ENCODE peak calls at places on chromosomes 16 and 17, in four cellular contexts. D, K, R and Q are unnamed samples.

GRCh38 chr16:51888021-51888420 is 658.9 kb downstream of the TOX3 start:
- DNase-seq in D (no peak), R (no peak), K (no peak), Q (no peak)

GRCh38 chr16:68470461-68471150 is 22.3 kb upstream of the SMPD3 start:
- DNase-seq in D (no peak), R (no peak), K (no peak), Q (no peak)

GRCh38 chr17:49748791-49749190 is 15.1 kb downstream of the FAM117A start:
- DNase-seq in D (no peak), R (no peak), K (no peak), Q (no peak)

GRCh38 chr16:3027983-3028715 is 4.3 kb downstream of the THOC6 start:
- DNase-seq in K (peak; percentile 95), R (peak; percentile 62), D (peak; percentile 79), Q (peak; percentile 70)

GRCh38 chr17:56260421-56260820 is 107.1 kb downstream of the ANKFN1 start:
- DNase-seq in D (no peak), R (no peak), K (no peak), Q (no peak)

GRCh38 chr17:77400445-77400870 is 259.7 kb downstream of the SEC14L1 start:
- DNase-seq in D (no peak), K (peak; percentile 63), R (no peak), Q (peak; percentile 58)

GRCh38 chr16:31455601-31456314 is 3.5 kb upstream of the ARMC5 start:
- DNase-seq in K (peak; percentile 39), R (no peak), D (no peak), Q (peak; percentile 24)

GRCh38 chr17:50087246-50087911 is 7.8 kb upstream of the PDK2 start:
- DNase-seq in R (peak; percentile 57), D (peak; percentile 93), K (peak; percentile 86), Q (peak; percentile 64)

GRCh38 chr16:89168381-89169189 is 3.0 kb upstream of the CDH15 start:
- DNase-seq in K (no peak), R (no peak), D (no peak), Q (no peak)

GRCh38 chr17:61570118-61570517 is 20.9 kb downstream of the NACA2 start:
- DNase-seq in D (no peak), R (peak; percentile 68), K (no peak), Q (peak; percentile 17)

GRCh38 chr17:22463110-22463850 is 771.0 kb downstream of the KCNJ18 start:
- DNase-seq in D (no peak), K (no peak), R (no peak), Q (no peak)

GRCh38 chr17:82095777-82096708 is 2.0 kb downstream of the FASN start:
- DNase-seq in D (no peak), K (no peak), R (no peak), Q (no peak)

GRCh38 chr16:14672403-14672971 is 21.6 kb downstream of the PLA2G10 start:
- DNase-seq in K (peak; percentile 39), R (no peak), D (no peak), Q (no peak)

GRCh38 chr17:2057714-2058520 is 3.0 kb downstream of the HIC1 start:
- DNase-seq in K (no peak), D (no peak), R (no peak), Q (no peak)

GRCh38 chr17:54901230-54901847 is 687 bp downstream of the TOM1L1 start:
- DNase-seq in K (peak; percentile 21), R (peak; percentile 48), D (peak; percentile 57), Q (no peak)

GRCh38 chr16:68539704-68540370 is 746 bp downstream of the ZFP90 start:
- DNase-seq in D (no peak), R (no peak), K (no peak), Q (peak; percentile 19)

GRCh38 chr16:86050111-86050510 is 151.1 kb downstream of the IRF8 start:
- DNase-seq in R (no peak), D (no peak), K (no peak), Q (no peak)

GRCh38 chr17:63546308-63547082 is 3.8 kb upstream of the DCAF7 start:
- DNase-seq in R (no peak), D (no peak), K (no peak), Q (no peak)

GRCh38 chr16:57474671-57475661 is 11.3 kb downstream of the DOK4 start:
- DNase-seq in D (no peak), K (no peak), R (no peak), Q (no peak)

GRCh38 chr17:57900991-57901743 is 51.3 kb upstream of the MRPS23 start:
- DNase-seq in R (no peak), D (no peak), K (no peak), Q (no peak)

GRCh38 chr17:13864551-13864950 is 204.8 kb upstream of the COX10 start:
- DNase-seq in R (no peak), D (no peak), K (no peak), Q (no peak)

GRCh38 chr16:83473109-83473508 is 334.7 kb upstream of the HSBP1 start:
- DNase-seq in R (no peak), K (no peak), D (no peak), Q (no peak)

GRCh38 chr17:82696916-82697807 is 1.3 kb downstream of the RAB40B start:
- DNase-seq in D (no peak), R (no peak), K (no peak), Q (no peak)

GRCh38 chr17:27382025-27382424 is 74.2 kb upstream of the KSR1 start:
- DNase-seq in D (no peak), K (no peak), R (no peak), Q (no peak)

GRCh38 chr17:49456172-49456965 is 38.7 kb upstream of the NGFR start:
- DNase-seq in K (no peak), D (no peak), R (no peak), Q (no peak)

GRCh38 chr17:18040287-18040858 is 1.2 kb downstream of the GID4 start:
- DNase-seq in K (peak; percentile 30), R (no peak), D (no peak), Q (no peak)

GRCh38 chr17:15334266-15334665 is 7.1 kb downstream of the TEKT3 start:
- DNase-seq in R (no peak), D (peak; percentile 30), K (no peak), Q (no peak)

GRCh38 chr17:4004517-4005295 is 40.5 kb upstream of the ATP2A3 start:
- DNase-seq in K (peak; percentile 80), R (peak; percentile 6), D (peak; percentile 81), Q (peak; percentile 49)

GRCh38 chr16:87963400-87963799 is 12.2 kb downstream of the BANP start:
- DNase-seq in K (no peak), D (no peak), R (no peak), Q (peak; percentile 93)
- TF ChIP-seq MAX in K (no peak), D (no peak), R (no peak), Q (no peak)

GRCh38 chr16:48602357-48603014 is 7.5 kb downstream of the N4BP1 start:
- DNase-seq in D (no peak), R (no peak), K (no peak), Q (no peak)

GRCh38 chr16:48607056-48607825 is 2.7 kb downstream of the N4BP1 start:
- DNase-seq in D (no peak), R (no peak), K (no peak), Q (no peak)

GRCh38 chr16:48608452-48608851 is 1.5 kb downstream of the N4BP1 start:
- DNase-seq in K (no peak), R (no peak), D (no peak), Q (no peak)

GRCh38 chr16:48603647-48604376 is 6.2 kb downstream of the N4BP1 start:
- DNase-seq in K (no peak), D (no peak), R (no peak), Q (no peak)

DNA sequence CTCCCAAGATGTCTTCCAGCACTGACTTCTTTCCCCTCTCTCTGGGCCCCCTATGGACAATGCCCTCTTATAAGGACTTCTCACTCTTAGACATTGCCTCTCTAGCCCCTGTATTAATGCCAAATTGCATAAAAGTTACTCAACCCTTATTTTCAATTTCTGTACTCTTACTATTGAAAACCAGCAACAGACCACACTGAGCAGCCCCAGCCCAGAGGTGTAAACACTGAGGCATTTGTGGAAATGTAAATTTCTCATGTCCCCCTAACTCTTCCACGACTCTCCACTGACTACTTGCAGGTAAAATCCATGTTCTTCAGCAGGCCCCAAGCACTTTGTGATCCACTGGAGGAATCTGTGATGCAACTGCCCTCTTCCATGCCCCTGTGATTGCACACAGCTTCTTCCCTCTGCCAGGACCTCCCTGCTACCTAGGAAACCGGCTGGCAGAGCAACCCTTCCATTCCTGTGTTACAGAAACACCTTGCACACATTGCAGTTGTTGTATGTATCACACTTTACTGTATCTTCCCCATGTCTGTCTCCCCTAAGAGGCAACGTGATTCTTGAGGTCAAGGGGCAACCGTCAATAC is 4.4 kb downstream of the N4BP1 start:
- DNase-seq in D (no peak), K (no peak), R (no peak), Q (no peak)
- TF ChIP-seq MAX in D (no peak), K (no peak), R (no peak), Q (no peak)

GRCh38 chr16:67277999-67278772 is 1.1 kb upstream of the PLEKHG4 start:
- DNase-seq in D (peak; percentile 18), K (no peak), R (no peak), Q (peak; percentile 69)

GRCh38 chr16:67279296-67280089 is at the start of gene PLEKHG4:
- DNase-seq in K (peak; percentile 96), R (peak; percentile 52), D (peak; percentile 93), Q (peak; percentile 71)

GRCh38 chr16:67278773-67279295 is 498 bp upstream of the PLEKHG4 start:
- DNase-seq in D (peak; percentile 89), K (peak; percentile 81), R (no peak), Q (no peak)

GRCh38 chr16:67280090-67281015 is 1.0 kb downstream of the PLEKHG4 start:
- DNase-seq in D (no peak), R (no peak), K (no peak), Q (no peak)

DNA sequence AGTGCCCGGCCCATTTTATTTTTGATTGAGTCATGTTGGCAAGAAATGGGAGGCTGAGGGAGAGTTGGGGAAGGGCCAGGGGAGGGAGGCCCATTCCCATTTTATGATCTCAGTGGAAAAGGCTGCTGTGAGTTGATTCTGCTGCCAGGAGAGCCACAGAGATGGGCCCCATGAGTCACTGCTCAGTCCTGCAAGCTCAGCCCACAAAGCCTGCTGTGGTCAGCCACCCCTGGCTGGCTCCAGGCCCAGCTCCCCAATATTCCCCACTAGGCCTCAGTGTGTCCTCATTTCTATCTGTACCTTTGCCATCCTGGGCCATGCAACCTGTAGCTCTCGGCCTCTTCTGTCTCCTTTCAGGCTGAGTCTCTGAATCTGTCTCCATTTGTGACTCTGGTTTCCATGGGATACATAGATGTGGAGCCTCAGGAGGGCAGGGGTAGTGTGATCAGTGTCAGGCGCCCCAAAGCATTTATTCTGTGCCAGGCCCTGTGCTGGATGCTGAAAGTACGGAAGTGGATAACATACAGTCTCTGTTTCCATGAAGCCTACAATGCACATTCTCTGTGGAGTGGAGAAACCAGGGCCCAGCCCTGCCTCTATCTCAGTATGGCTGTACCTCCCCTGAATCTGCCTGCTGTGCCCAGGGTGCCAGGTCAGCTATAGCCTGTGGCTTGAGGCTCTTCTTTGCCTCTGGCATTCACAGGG is 1.9 kb upstream of the PLEKHG4 start:
- DNase-seq in K (peak; percentile 50), R (peak; percentile 84), D (peak; percentile 80), Q (peak; percentile 87)
- TF ChIP-seq MAX in K (peak; percentile 31), R (no peak), D (peak; percentile 32), Q (no peak)

DNA sequence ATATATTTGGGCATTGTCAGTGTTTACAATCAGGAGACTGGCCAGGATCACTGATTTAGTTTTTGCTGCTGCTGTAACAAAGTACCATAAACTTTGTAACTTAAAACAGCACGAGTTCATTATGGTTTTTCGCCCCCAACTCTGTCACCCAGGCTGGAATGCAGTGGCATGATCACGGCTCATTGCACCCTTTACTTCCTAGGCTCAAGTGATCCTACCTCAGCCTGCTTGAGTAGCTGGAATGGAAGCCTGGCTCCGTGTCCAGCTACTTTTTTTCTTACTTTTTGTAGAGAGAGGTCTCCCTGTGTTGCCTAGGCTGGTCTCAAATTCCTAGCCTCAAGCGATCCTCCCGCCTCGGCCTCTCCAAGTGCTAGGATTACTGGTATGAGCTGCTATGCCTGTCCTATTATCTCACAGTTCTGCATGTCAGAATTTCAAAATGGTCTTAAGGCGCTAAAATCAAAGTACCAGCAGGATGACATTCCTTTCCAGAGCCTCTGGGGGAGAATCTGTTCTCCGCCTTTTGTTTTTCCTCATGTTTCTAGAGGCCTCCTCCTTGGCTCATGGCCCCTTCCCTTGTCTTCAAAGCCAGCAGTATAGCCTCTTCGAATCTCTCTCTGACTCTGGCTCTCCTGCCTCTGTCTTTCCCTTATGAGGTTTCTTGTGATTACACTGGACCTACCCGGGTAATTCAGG is 10.0 kb upstream of the PRM1 start:
- DNase-seq in K (no peak), R (no peak), D (no peak), Q (no peak)
- TF ChIP-seq MAX in K (no peak), R (no peak), D (no peak), Q (no peak)